ENCODE peak calls at places on chromosomes 7 and 10, in six cellular contexts. X is A549, V is mammary epithelial cell, W is cardiac muscle cell, F is body of pancreas, A is fibroblast of pulmonary artery. T is an unnamed sample.

GRCh38 chr7:39299695-39300094 is 266.5 kb upstream of the YAE1 start:
- DNase-seq in W (no peak), F (no peak), X (no peak), A (no peak), V (no peak), T (no peak)

GRCh38 chr10:73894245-73894971 is 16.5 kb upstream of the PLAU start:
- DNase-seq in F (no peak), W (peak), V (peak), A (peak), X (peak), T (no peak)

GRCh38 chr7:34128762-34129161 is 223.4 kb downstream of the BMPER start:
- DNase-seq in W (peak), A (peak), F (no peak), X (no peak), V (no peak), T (no peak)

GRCh38 chr10:110358869-110359629 is 54.3 kb upstream of the SMNDC1 start:
- DNase-seq in V (peak), A (no peak), X (peak), W (no peak), F (peak), T (peak)

GRCh38 chr7:97018126-97018601 is 6.5 kb downstream of the DLX5 start:
- DNase-seq in F (no peak), X (no peak), A (no peak), V (no peak), W (no peak), T (no peak)

GRCh38 chr10:79374312-79375191 is 27.3 kb downstream of the PPIF start:
- DNase-seq in W (peak), X (peak), A (peak), F (peak), V (peak), T (peak)

GRCh38 chr7:150369740-150370501 is 1.3 kb downstream of the REPIN1 start:
- DNase-seq in A (no peak), X (no peak), W (no peak), F (no peak), V (no peak), T (no peak)

GRCh38 chr7:149872419-149873073 is 1.2 kb upstream of the ATP6V0E2 start:
- DNase-seq in V (peak), X (peak), A (peak), W (peak), F (peak), T (peak)

GRCh38 chr10:14056545-14057332 is 274.0 kb downstream of the FRMD4A start:
- DNase-seq in X (no peak), V (no peak), A (peak), F (no peak), W (peak), T (peak)

GRCh38 chr10:3469639-3470020 is 297.0 kb upstream of the PITRM1 start:
- DNase-seq in F (no peak), A (peak), W (peak), V (peak), X (no peak), T (no peak)

GRCh38 chr10:3470191-3470590 is 297.6 kb upstream of the PITRM1 start:
- DNase-seq in F (no peak), A (no peak), X (no peak), W (no peak), V (no peak), T (no peak)

GRCh38 chr10:3467052-3467906 is 294.7 kb upstream of the PITRM1 start:
- DNase-seq in W (peak), A (peak), V (peak), X (peak), F (peak), T (no peak)

GRCh38 chr10:3471497-3471896 is 298.9 kb upstream of the PITRM1 start:
- DNase-seq in V (no peak), W (no peak), A (no peak), X (no peak), F (no peak), T (no peak)

DNA sequence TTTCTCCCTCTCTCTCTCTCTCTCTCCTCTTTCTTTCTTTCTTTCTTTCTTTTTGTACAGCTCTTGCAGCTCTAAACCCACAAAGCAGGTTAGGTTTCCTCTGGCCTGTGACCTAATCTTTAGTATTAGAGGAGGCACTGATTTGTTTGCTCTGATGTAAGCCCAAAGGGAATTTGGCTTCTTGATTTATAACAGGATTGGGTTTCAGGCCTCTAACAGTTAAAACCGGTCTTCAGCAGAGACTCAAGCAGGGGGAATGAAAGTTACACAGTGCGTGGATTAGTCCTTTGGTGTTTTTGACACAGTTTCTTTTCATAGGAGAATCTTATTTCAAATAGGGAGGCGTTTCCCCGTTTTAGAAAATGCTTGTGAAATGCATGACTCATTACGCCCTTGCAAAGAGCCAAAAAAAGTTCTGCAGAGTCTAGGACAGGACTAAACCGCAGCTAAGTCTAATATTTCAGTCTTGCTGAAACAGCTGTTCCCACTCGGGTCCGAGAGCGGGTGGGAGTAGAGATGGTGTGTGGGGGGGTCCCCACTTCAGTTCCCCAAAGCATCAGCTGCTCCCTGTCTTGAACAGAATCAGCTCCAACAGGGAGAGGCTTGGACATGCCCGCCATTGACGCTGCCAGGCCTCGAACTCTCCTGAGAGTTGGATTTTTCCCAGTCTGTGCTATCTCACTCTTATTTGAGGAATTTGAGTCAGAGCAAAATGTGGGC is 296.5 kb upstream of the PITRM1 start:
- DNase-seq in F (no peak), V (peak), W (peak), A (peak), X (peak), T (peak)
- H3K4me3 ChIP-seq in F (no peak), V (peak), W (no peak), A (no peak), X (peak), T (no peak)

GRCh38 chr10:104326991-104327610 is 11.2 kb downstream of the ITPRIP start:
- DNase-seq in V (no peak), F (peak), X (no peak), A (no peak), W (no peak), T (no peak)
- H3K4me3 ChIP-seq in V (no peak), F (no peak), X (no peak), A (peak), W (no peak), T (no peak)

GRCh38 chr7:101507791-101508252 is 121.3 kb downstream of the MYL10 start:
- DNase-seq in V (peak), X (peak), A (peak), W (peak), F (peak), T (peak)
- H3K4me3 ChIP-seq in V (no peak), X (no peak), A (no peak), W (no peak), F (no peak), T (no peak)

DNA sequence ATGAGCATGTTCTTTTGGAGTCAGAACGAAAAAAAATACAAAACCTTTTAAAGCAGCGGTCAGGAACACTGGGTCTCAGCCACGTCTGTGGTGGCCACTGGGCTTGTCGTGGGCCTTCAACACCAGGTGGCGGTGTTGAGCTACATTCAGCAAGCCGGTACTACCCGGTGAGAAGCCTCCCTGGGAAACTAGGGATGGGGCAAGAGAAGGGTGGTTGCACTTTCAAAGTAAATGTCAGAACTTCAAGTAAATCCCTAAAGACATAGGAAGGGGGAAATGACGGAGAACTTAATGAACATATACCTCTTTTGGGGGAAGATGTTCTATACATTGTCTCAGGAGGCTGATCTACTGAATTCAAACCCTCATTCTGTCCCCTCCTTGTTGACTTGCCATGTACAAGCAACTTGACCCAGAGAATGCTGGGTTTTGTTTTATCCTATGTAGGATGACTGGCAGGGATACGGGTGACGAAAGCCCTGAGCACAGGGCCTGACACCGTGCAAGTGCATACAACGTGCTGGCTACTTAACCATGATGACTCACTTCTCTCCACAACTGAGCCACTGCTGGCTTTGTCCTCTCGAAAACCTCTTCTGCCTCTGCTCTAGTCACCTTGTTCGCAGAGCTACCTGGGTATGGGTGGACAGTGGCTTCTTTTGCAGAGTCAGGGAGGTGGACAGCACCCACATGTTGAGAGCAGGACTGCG is 49.0 kb upstream of the BAMBI start:
- DNase-seq in W (peak), A (peak), F (peak), V (peak), X (peak), T (peak)
- H3K4me3 ChIP-seq in W (no peak), A (no peak), F (no peak), V (no peak), X (no peak), T (no peak)

GRCh38 chr7:76397409-76398183 is 11.9 kb downstream of the SSC4D start:
- DNase-seq in A (peak), W (peak), F (peak), X (peak), V (peak), T (peak)
- H3K4me3 ChIP-seq in A (peak), W (no peak), F (peak), X (peak), V (peak), T (peak)

GRCh38 chr10:96830511-96831199 is 1.4 kb upstream of the LCOR start:
- DNase-seq in V (peak), A (peak), X (peak), W (peak), F (peak), T (peak)
- H3K4me3 ChIP-seq in V (no peak), A (no peak), X (no peak), W (no peak), F (no peak), T (peak)